ENCODE peak calls at places on chromosome 10, in four cellular contexts. F, B, Q and J are unnamed samples.

GRCh38 chr10:117783698-117784395 is 241.3 kb downstream of the EMX2 start:
- DNase-seq in F (no peak), B (no peak), Q (no peak), J (no peak)

GRCh38 chr10:38032881-38033280 is 22.4 kb downstream of the ZNF33A start:
- DNase-seq in F (no peak), B (no peak), Q (no peak), J (no peak)

GRCh38 chr10:110932505-110933180 is 13.2 kb downstream of the SHOC2 start:
- DNase-seq in F (no peak), B (no peak), Q (no peak), J (no peak)

GRCh38 chr10:118918689-118919088 is 110.8 kb upstream of the NANOS1 start:
- DNase-seq in F (peak), B (no peak), Q (no peak), J (no peak)

GRCh38 chr10:132523561-132524442 is 13.8 kb upstream of the INPP5A start:
- DNase-seq in F (no peak), B (no peak), Q (no peak), J (peak)

GRCh38 chr10:104903433-104903832 is 262.3 kb downstream of the SORCS3 start:
- DNase-seq in F (no peak), B (no peak), Q (no peak), J (no peak)

GRCh38 chr10:50375051-50375452 is 123.7 kb upstream of the ASAH2 start:
- DNase-seq in F (no peak), B (no peak), Q (no peak), J (no peak)

GRCh38 chr10:104139221-104139620 is 17.2 kb downstream of the SFR1 start:
- DNase-seq in F (no peak), B (no peak), Q (no peak), J (peak)

GRCh38 chr10:118342638-118343020 is 505 bp upstream of the FAM204A start:
- DNase-seq in F (no peak), B (no peak), Q (peak), J (no peak)

GRCh38 chr10:93991596-93992284 is 2.0 kb upstream of the PLCE1 start:
- DNase-seq in F (no peak), B (no peak), Q (peak), J (no peak)

GRCh38 chr10:28137907-28138880 is 139.3 kb upstream of the ODAD2 start:
- DNase-seq in F (no peak), B (no peak), Q (no peak), J (no peak)

GRCh38 chr10:114103286-114103685 is 59.6 kb downstream of the ADRB1 start:
- DNase-seq in F (no peak), B (peak), Q (peak), J (peak)

DNA sequence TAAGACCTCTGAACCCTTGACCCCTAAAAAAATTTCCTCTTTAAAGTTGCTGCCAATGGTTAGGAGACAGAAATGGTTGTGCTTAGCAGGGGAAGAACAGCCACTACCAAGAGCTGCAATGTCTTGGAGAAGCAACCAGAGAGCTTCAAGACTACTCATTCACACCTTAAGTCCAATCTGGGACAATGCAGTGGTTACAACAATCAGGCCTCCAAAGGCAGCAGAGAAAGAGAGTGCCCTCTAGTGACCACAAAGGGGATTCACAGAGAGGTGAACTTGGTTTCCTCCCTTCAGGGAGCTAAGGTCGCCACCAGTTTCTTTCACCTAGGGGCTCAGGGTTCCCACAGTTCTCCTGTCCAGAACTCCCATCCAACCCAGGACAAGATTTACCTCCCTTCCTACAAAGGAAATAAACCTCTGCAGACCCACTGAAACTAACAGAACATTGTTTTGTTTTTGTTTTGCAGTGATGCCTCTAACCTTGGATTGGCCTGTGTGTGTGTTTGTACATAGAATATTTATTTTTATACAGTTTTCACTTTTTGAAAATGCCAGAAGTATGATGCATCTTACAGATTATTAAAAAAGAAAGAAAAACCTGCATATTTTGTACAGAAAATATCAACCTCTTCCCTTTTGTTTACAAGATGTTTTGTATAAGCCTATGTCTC is 94.3 kb upstream of the MACROH2A2 start:
- DNase-seq in F (no peak), B (no peak), Q (peak), J (peak)
- TF ChIP-seq TCF12 in F (no peak), B (no peak), Q (no peak), J (no peak)

DNA sequence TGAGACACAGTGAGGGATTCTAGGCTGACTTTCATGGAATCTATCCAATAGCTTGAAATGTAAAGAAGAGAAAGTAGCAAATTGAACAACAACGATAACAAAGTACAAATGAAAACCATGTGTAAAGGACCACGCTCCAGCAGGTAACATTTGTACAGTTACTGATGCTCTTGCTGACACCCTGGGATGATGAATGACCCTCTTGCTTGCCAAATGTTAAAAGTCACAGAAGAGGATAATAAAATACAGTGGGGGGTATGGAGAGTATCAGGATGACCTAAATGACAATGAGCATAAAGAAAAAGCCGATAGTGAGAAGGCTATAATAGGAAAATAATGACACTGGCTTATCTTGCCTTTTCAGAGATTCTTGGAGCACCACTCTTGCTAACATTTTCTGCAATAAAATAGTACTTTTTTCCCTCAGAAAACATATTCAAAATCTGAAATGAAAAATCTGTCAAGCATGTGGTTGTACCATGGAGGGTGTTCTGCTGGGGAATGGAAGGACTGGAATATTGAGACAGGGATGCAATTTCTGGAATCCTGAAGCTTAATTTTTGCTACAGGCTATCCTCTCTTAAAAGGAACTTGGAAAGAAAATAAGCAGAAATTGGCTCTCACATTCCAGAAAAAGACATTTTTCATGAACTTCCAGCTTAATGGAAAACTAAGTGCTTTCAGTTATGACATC is 303.2 kb upstream of the GHITM start:
- DNase-seq in F (no peak), B (no peak), Q (no peak), J (peak)
- TF ChIP-seq TCF12 in F (no peak), B (no peak), Q (no peak), J (peak)

DNA sequence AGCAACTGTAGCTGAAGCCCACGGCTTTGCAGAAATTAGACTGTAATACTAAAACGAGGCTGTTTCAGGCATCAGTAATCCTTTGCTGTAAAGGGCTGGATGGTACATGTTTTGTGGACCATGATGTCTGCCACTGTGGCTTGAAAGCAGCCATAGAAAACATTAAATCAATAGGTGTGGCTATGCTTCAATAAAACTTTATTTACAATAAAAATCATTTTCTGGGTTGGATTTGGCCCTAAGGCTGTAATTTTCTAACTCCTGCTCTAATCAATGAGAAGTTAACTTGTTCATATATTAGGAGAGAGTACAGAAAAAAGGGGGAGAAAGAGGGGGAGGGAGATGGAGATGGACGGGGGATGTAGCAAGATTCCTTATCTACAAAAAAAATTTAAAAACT is 183.4 kb downstream of the PIP4K2A start:
- DNase-seq in F (no peak), B (no peak), Q (no peak), J (no peak)
- TF ChIP-seq TCF12 in F (no peak), B (no peak), Q (no peak), J (no peak)

GRCh38 chr10:1074748-1075358 is 18.7 kb downstream of the WDR37 start:
- DNase-seq in F (peak), B (no peak), Q (no peak), J (peak)
- TF ChIP-seq TCF12 in F (no peak), B (no peak), Q (no peak), J (no peak)

GRCh38 chr10:124356706-124357582 is 61.8 kb downstream of the OAT start:
- DNase-seq in F (no peak), B (no peak), Q (no peak), J (no peak)
- TF ChIP-seq TCF12 in F (no peak), B (no peak), Q (no peak), J (no peak)

GRCh38 chr10:101829561-101830315 is 11.5 kb upstream of the OGA start:
- DNase-seq in F (peak), B (no peak), Q (no peak), J (peak)
- TF ChIP-seq TCF12 in F (no peak), B (no peak), Q (no peak), J (no peak)

GRCh38 chr10:57535306-57535705 is 732.4 kb downstream of the IPMK start:
- DNase-seq in F (no peak), B (no peak), Q (no peak), J (no peak)
- TF ChIP-seq TCF12 in F (no peak), B (no peak), Q (no peak), J (no peak)